ENCODE peak calls at places on chromosomes 4 and X, in nine cellular contexts. A is endothelial cell of umbilical vein; T is hepatocyte; B is mucosa of descending colon; V is body of pancreas; Q is neural progenitor cell; C is IMR-90; Y is CD8-positive, alpha-beta T cell; N is cardiac muscle cell. P is an unnamed sample. For H3K9me3, the result is how much of the 10 kb centered on the place peaks cover.

GRCh38 chr4:148030486-148030885 is 298.6 kb downstream of the ARHGAP10 start:
- DNase-seq in V (no peak), N (no peak), A (no peak), Y (no peak), B (no peak), Q (no peak), C (peak), T (no peak), P (no peak)

GRCh38 chr4:126563389-126563788 is 1069.4 kb upstream of the INTU start:
- DNase-seq in V (no peak), Y (no peak), C (no peak), T (no peak), Q (no peak), B (no peak), A (no peak), N (no peak), P (no peak)

GRCh38 chr4:54225671-54226398 is 3.3 kb upstream of the PDGFRA start:
- DNase-seq in Q (peak), A (no peak), B (no peak), C (no peak), T (peak), V (no peak), Y (no peak), N (peak), P (no peak)

GRCh38 chr4:137124278-137124932 is 407.9 kb downstream of the PCDH18 start:
- DNase-seq in A (peak), Q (peak), V (no peak), B (no peak), T (peak), Y (no peak), N (peak), C (peak), P (no peak)

GRCh38 chr4:21728231-21728758 is 220.3 kb downstream of the KCNIP4 start:
- DNase-seq in A (no peak), T (no peak), V (no peak), B (no peak), C (no peak), N (no peak), Q (no peak), Y (no peak), P (no peak)

GRCh38 chr4:123390846-123391456 is 5.6 kb upstream of the SPRY1 start:
- DNase-seq in V (no peak), Q (no peak), Y (no peak), A (peak), C (peak), T (peak), N (no peak), B (no peak), P (no peak)

GRCh38 chrX:69024287-69024686 is 141.0 kb downstream of the PJA1 start:
- DNase-seq in A (no peak), B (no peak), Y (no peak), N (no peak), Q (no peak), V (no peak), T (no peak), C (no peak), P (no peak)

GRCh38 chrX:138127314-138127713 is 561.4 kb downstream of the ZIC3 start:
- DNase-seq in A (no peak), B (no peak), C (no peak), N (no peak), V (no peak), Q (no peak), Y (no peak), T (no peak), P (no peak)

GRCh38 chr4:155008389-155008788 is 200.0 kb upstream of the NPY2R start:
- DNase-seq in Q (no peak), C (no peak), A (no peak), Y (no peak), N (no peak), B (no peak), V (no peak), T (no peak), P (no peak)

GRCh38 chr4:54231419-54232150 is 2.5 kb downstream of the PDGFRA start:
- DNase-seq in B (peak), Q (peak), C (peak), N (peak), A (no peak), T (peak), V (no peak), Y (no peak), P (no peak)

GRCh38 chr4:185018834-185019450 is 652 bp downstream of the HELT start:
- DNase-seq in A (no peak), T (no peak), C (no peak), N (no peak), V (no peak), B (no peak), Y (no peak), Q (peak), P (no peak)

GRCh38 chr4:105895609-105896460 is 564 bp downstream of the NPNT start:
- DNase-seq in Y (no peak), A (no peak), T (peak), B (peak), C (no peak), N (peak), Q (peak), V (peak), P (no peak)

GRCh38 chr4:75432683-75433082 is 81.5 kb downstream of the RCHY1 start:
- DNase-seq in A (peak), V (no peak), N (peak), Y (no peak), T (peak), Q (peak), C (peak), B (no peak), P (no peak)

GRCh38 chrX:42093756-42094155 is 170.4 kb upstream of the CASK start:
- DNase-seq in Q (no peak), V (no peak), C (peak), N (no peak), B (no peak), T (peak), A (peak), Y (no peak), P (no peak)

DNA sequence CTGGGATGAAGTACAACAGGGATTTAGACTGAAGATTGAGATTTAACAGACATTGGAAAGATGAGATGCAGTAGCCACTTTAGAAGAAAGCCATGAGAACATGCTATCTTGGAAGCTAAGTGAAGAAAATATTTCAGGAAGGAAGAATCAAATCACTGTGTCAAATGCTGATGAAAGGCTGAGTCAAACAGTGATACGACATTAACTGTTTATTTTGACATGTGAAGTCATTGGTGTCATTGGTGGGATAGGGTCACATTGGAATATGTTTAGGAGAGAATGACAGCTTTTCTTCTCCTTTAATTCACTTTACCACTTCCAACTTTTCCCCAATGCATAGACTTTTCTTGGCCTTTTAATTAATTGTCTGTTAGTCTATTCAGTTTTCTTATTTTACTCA is 653.0 kb upstream of the BOD1L1 start:
- DNase-seq in C (no peak), V (no peak), N (no peak), T (no peak), Q (no peak), B (no peak), A (no peak), Y (no peak), P (no peak)
- H3K9me3 ChIP-seq in C (under half), V (under half), N (under half), T (under half), Q (under half), B (under half), A (under half), Y (under half), P (under half)

GRCh38 chrX:116241001-116241400 is 70.5 kb downstream of the AGTR2 start:
- DNase-seq in N (no peak), V (no peak), C (no peak), T (no peak), A (no peak), Q (no peak), B (no peak), Y (no peak), P (no peak)

GRCh38 chrX:116239944-116240391 is 69.4 kb downstream of the AGTR2 start:
- DNase-seq in A (no peak), Y (no peak), Q (no peak), V (no peak), B (no peak), N (no peak), T (no peak), C (no peak), P (no peak)

GRCh38 chrX:116240446-116240845 is 69.9 kb downstream of the AGTR2 start:
- DNase-seq in Y (no peak), Q (no peak), C (no peak), A (no peak), T (no peak), N (no peak), B (no peak), V (no peak), P (no peak)

GRCh38 chrX:116238866-116239265 is 68.3 kb downstream of the AGTR2 start:
- DNase-seq in V (no peak), T (no peak), N (no peak), Q (no peak), Y (no peak), B (no peak), C (no peak), A (no peak), P (no peak)

DNA sequence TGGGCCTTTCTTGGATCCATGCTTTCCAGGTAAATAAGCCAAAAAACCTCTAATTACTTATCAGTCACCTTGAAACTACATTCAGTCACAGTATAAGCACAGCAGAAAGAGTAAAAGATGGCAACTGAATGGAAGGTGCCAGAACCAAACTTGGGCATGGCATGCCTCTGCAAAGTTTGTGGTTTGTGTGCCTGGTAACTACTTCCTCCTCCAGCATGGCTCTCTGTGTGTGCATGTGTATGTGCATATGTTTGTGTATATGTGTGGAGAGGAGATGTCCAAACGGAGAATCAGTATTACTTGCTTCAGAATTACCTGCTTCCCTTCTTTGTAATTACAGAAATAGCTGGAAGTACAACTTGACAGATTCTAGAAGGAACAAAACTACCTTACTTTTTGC is 67.5 kb downstream of the AGTR2 start:
- DNase-seq in T (no peak), N (no peak), B (no peak), C (no peak), V (no peak), A (no peak), Q (no peak), Y (no peak), P (no peak)
- H3K9me3 ChIP-seq in T (under half), N (under half), B (under half), C (under half), V (under half), A (under half), Q (under half), Y (under half), P (under half)

DNA sequence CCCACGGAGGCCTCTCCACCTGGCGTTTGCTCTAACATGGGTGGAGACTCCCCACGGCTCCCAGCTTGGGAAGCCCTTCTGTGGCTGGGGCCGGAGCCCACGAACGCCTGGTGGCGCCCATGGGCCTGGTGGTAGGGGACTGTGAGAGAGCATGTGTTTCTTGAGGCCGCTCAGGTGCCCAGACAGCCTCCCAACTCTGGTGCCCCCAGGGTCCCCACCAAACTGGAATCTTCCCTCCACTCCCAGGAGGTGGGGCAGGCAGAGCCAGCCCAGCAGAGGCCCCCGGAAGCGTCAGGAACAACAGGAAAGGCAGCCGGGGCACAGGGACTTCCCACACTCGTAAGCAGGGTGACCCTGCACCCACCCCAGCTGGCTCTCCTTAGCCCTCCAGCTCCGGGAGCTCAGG is 33.3 kb upstream of the FGFR3 start:
- DNase-seq in V (no peak), Q (no peak), T (no peak), Y (no peak), N (no peak), C (no peak), B (no peak), A (no peak), P (no peak)
- H3K9me3 ChIP-seq in V (under half), Q (under half), T (under half), Y (under half), N (under half), C (under half), B (under half), A (under half), P (under half)

DNA sequence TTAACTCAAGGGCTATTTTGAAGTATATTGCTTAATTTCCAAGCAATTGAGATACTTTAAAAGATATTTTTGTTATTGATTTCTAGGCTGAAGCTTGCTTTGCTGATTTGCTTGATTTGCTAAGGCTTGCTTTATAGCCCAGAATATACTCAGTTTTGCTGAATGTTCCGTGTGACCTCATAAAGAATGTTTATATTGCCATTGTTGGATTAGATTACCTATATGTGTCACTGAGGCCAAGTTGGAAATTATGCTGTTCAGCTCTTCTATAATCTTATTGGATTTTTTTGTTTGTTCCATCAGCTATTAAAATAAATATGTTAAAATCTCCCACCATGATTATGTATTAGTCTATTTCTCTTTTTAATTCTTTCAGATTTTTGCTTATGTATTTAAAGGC is 13.0 kb downstream of the TBC1D19 start:
- DNase-seq in Y (no peak), V (no peak), A (no peak), N (no peak), B (no peak), T (no peak), C (peak), Q (no peak), P (no peak)
- H3K9me3 ChIP-seq in Y (under half), V (under half), A (under half), N (under half), B (under half), T (under half), C (under half), Q (under half), P (under half)

DNA sequence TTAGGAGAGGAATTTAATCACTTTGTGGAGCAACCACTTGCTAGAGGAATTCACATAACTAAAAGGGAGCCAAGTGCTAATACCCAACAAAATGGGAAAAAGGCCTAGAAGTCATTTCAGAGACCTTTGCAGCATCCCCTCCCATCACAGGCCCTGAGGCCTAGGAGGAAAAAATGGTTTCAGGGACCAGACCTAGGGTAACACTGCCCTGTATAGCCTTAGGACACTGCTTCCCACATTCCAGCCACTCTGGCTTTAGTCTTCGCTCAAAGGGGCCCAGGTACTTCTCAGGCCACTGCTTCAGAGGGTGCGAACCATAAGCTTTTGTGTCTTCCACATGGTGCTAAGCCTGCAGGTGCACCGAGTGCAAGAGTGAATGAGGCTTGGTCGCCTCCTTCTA is 19.1 kb downstream of the SPANXN2 start:
- DNase-seq in C (no peak), Q (no peak), B (no peak), Y (no peak), V (no peak), N (no peak), A (no peak), T (no peak), P (no peak)
- H3K9me3 ChIP-seq in C (under half), Q (under half), B (under half), Y (under half), V (under half), N (under half), A (under half), T (under half), P (under half)